ENCODE peak calls at places on chromosomes 11 and 22, in eight cellular contexts. D is GM06990, B is breast epithelium, Q is choroid plexus epithelial cell, T is upper lobe of left lung, R is psoas muscle, G is PC-9, P is kidney. M is an unnamed sample.

GRCh38 chr11:96052921-96053631 is 129.2 kb upstream of the MTMR2 start:
- DNase-seq in D (no peak), G (peak; percentile 88), R (no peak), B (no peak), P (no peak), T (no peak), Q (peak; percentile 53), M (no peak)

GRCh38 chr11:128417607-128418324 is 169.6 kb downstream of the ETS1 start:
- DNase-seq in G (no peak), B (no peak), T (no peak), D (no peak), Q (peak; percentile 95), R (no peak), P (no peak), M (no peak)

GRCh38 chr11:120226714-120227113 is 13.2 kb upstream of the POU2F3 start:
- DNase-seq in P (peak; percentile 60), B (no peak), Q (no peak), R (no peak), D (no peak), G (no peak), T (peak; percentile 61), M (no peak)

GRCh38 chr11:101401245-101401644 is 182.6 kb downstream of the TRPC6 start:
- DNase-seq in Q (peak; percentile 5), G (no peak), R (no peak), D (no peak), T (no peak), B (no peak), P (no peak), M (no peak)

GRCh38 chr11:80107415-80107814 is 666.6 kb upstream of the TENM4 start:
- DNase-seq in Q (no peak), D (no peak), P (no peak), T (no peak), B (no peak), G (no peak), R (no peak), M (no peak)

GRCh38 chr11:128622137-128622523 is 34.8 kb upstream of the ETS1 start:
- DNase-seq in B (no peak), G (no peak), T (no peak), P (peak; percentile 65), Q (peak; percentile 33), R (peak; percentile 39), D (no peak), M (no peak)

GRCh38 chr22:48644108-48644507 is 1183.6 kb downstream of the BRD1 start:
- DNase-seq in Q (no peak), R (no peak), P (no peak), D (no peak), T (no peak), G (no peak), B (no peak), M (no peak)

GRCh38 chr11:43943931-43944751 is 1.7 kb downstream of the C11orf96 start:
- DNase-seq in G (no peak), P (no peak), Q (peak; percentile 76), T (peak; percentile 84), B (no peak), R (peak; percentile 38), D (peak; percentile 25), M (no peak)

GRCh38 chr11:116918925-116919653 is 81.7 kb upstream of the APOA1 start:
- DNase-seq in D (no peak), T (no peak), B (no peak), Q (no peak), G (no peak), R (no peak), P (no peak), M (no peak)

GRCh38 chr11:62217191-62217748 is 8.8 kb downstream of the SCGB2A1 start:
- DNase-seq in R (no peak), G (no peak), Q (peak; percentile 43), P (no peak), T (no peak), D (no peak), B (no peak), M (no peak)

GRCh38 chr11:7944123-7944522 is 2.6 kb upstream of the OR10A3 start:
- DNase-seq in D (no peak), G (no peak), B (no peak), P (no peak), Q (no peak), T (no peak), R (no peak), M (no peak)

GRCh38 chr11:1836011-1836945 is 1.5 kb downstream of the SYT8 start:
- DNase-seq in B (no peak), T (peak; percentile 80), D (no peak), G (no peak), P (peak; percentile 78), Q (no peak), R (no peak), M (no peak)

GRCh38 chr22:36010090-36010489 is 18.5 kb downstream of the RBFOX2 start:
- DNase-seq in G (no peak), P (no peak), B (no peak), T (no peak), D (no peak), Q (no peak), R (no peak), M (no peak)

GRCh38 chr11:9803685-9804413 is 140.0 kb downstream of the SWAP70 start:
- DNase-seq in T (no peak), Q (peak; percentile 62), R (no peak), P (no peak), B (no peak), D (no peak), G (no peak), M (no peak)

GRCh38 chr11:1228921-1229451 is 6.1 kb downstream of the MUC5B start:
- DNase-seq in D (no peak), Q (no peak), G (no peak), T (peak; percentile 69), R (no peak), B (no peak), P (peak; percentile 54), M (no peak)

GRCh38 chr22:29661355-29661754 is 57.9 kb downstream of the NF2 start:
- DNase-seq in P (no peak), B (no peak), D (no peak), T (no peak), Q (no peak), G (no peak), R (no peak), M (no peak)

GRCh38 chr11:773425-773824 is 3.9 kb downstream of the GATD1 start:
- DNase-seq in Q (no peak), T (no peak), D (no peak), G (no peak), B (no peak), P (no peak), R (no peak), M (no peak)

GRCh38 chr11:112024178-112024777 is 930 bp upstream of the DLAT start:
- DNase-seq in P (no peak), Q (peak; percentile 31), D (peak; percentile 49), B (no peak), T (no peak), R (no peak), G (no peak), M (no peak)

GRCh38 chr11:100338144-100338840 is 348.8 kb upstream of the ARHGAP42 start:
- DNase-seq in Q (no peak), B (no peak), P (no peak), D (no peak), R (no peak), T (no peak), G (no peak), M (no peak)

GRCh38 chr11:58726594-58727414 is 4.9 kb downstream of the GLYAT start:
- DNase-seq in G (no peak), D (no peak), B (no peak), Q (no peak), R (no peak), P (no peak), T (no peak), M (no peak)

GRCh38 chr22:29081499-29082236 is 8.8 kb downstream of the KREMEN1 start:
- DNase-seq in B (no peak), D (no peak), R (no peak), G (no peak), Q (no peak), T (no peak), P (no peak), M (no peak)

GRCh38 chr11:69533296-69534165 is 52.1 kb downstream of the LINC01488 start:
- DNase-seq in P (peak; percentile 59), D (no peak), R (no peak), Q (no peak), G (no peak), T (no peak), B (no peak), M (no peak)

GRCh38 chr22:18909556-18909955 is 3.4 kb downstream of the DGCR6 start:
- DNase-seq in T (no peak), B (no peak), P (no peak), D (no peak), G (no peak), Q (no peak), R (no peak), M (peak; percentile 56)

GRCh38 chr11:68314886-68315580 is 2.6 kb downstream of the LRP5 start:
- DNase-seq in Q (peak; percentile 51), P (no peak), G (peak; percentile 81), T (no peak), D (no peak), R (no peak), B (no peak), M (no peak)
- H3K4me3 ChIP-seq in Q (no peak overlapping the region), P (peak overlapping the region; percentile 61), G (peak overlapping the region; percentile 89), T (peak overlapping the region; percentile 73), D (no peak overlapping the region), R (peak overlapping the region; percentile 79), B (peak overlapping the region; percentile 96), M (peak overlapping the region; percentile 97)

DNA sequence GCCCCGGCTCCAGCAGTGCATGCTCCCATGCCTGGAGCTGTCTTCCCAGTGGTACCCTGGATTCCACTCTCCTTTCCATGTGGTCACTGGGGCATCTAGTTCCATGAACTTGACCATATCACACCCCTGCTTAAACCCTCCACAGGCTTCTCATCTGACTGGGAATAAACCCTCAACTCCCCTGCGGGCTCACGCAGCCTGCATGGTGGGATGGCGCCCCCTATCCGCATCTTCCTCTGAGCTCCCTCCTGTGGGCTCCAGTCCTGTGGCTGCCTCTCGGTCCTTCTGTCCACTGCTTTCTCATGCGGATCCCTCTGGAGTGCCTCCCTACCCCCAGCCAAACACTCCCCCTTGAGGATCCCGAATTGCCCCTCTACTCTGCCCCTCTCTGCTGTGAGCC is 41.4 kb upstream of the TTLL12 start:
- DNase-seq in D (no peak), Q (peak; percentile 61), R (no peak), T (no peak), P (no peak), G (no peak), B (no peak), M (no peak)
- TF ChIP-seq CTCF in D (peak; percentile 60), Q (peak; percentile 70), R (peak; percentile 13), T (no peak), P (no peak), G (peak; percentile 67), B (no peak), M (no peak)

DNA sequence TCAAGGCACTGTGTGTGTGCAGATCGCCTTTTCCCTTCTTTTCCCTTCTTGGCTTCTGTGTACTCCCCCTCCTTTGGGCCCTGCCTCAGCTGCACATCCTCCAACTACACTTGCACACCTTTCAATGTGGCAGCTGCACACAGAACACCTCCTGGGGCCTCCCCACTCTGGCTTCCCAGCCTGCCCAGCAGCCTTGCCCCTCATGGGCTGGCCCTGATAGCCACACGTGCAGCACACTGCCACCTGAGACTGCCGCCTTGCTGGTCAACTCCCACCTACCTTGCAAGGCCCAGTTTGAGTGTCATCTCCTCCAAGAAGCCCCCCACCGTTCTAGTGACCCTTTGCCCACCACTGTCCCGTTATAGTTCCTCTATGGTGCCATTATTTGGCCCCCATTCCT is 77.3 kb upstream of the ARFGAP3 start:
- DNase-seq in B (no peak), R (no peak), D (no peak), T (no peak), G (no peak), P (no peak), Q (no peak), M (no peak)
- H3K4me3 ChIP-seq in B (no peak overlapping the region), R (no peak overlapping the region), D (peak overlapping the region; percentile 52), T (no peak overlapping the region), G (no peak overlapping the region), P (no peak overlapping the region), Q (no peak overlapping the region), M (peak overlapping the region; percentile 19)

GRCh38 chr11:6353367-6353987 is 33.2 kb upstream of the CAVIN3 start:
- DNase-seq in G (peak; percentile 59), R (peak; percentile 38), B (no peak), Q (peak; percentile 60), D (peak; percentile 23), P (peak; percentile 79), T (no peak), M (no peak)
- TF ChIP-seq CTCF in G (peak; percentile 83), R (peak; percentile 94), B (peak; percentile 92), Q (peak; percentile 97), D (peak; percentile 89), P (peak; percentile 92), T (peak; percentile 93), M (peak; percentile 96)

M was measured in ascending aorta.